ENCODE peak calls at places on chromosome 22, in six cellular contexts. K is posterior cingulate gyrus; T is fibroblast of lung; L is GM13977; V is naive thymus-derived CD8-positive, alpha-beta T cell; Q is sciatic nerve. J is an unnamed sample.

GRCh38 chr22:19035474-19036228 is 86.6 kb downstream of the DGCR2 start:
- DNase-seq in K (no peak), T (no peak), L (no peak), V (no peak), Q (peak), J (peak)

GRCh38 chr22:22047266-22047665 is 64.7 kb upstream of the TOP3B start:
- DNase-seq in K (no peak), T (no peak), L (no peak), V (no peak), Q (no peak), J (no peak)

GRCh38 chr22:38655532-38656255 is 498 bp downstream of the FAM227A start:
- DNase-seq in K (no peak), T (peak), L (no peak), V (no peak), Q (no peak), J (no peak)

GRCh38 chr22:32917577-32918375 is 116.3 kb downstream of the TIMP3 start:
- DNase-seq in K (peak), T (no peak), L (no peak), V (no peak), Q (no peak), J (no peak)

GRCh38 chr22:32796865-32797573 is 4.5 kb upstream of the TIMP3 start:
- DNase-seq in K (peak), T (peak), L (peak), V (peak), Q (peak), J (peak)

GRCh38 chr22:45638834-45639746 is 32.5 kb upstream of the ATXN10 start:
- DNase-seq in K (no peak), T (peak), L (no peak), V (no peak), Q (peak), J (peak)

GRCh38 chr22:19085233-19086043 is 36.8 kb downstream of the DGCR2 start:
- DNase-seq in K (no peak), T (peak), L (peak), V (no peak), Q (no peak), J (no peak)

GRCh38 chr22:19996694-19997384 is 19.8 kb downstream of the ARVCF start:
- DNase-seq in K (no peak), T (no peak), L (no peak), V (no peak), Q (no peak), J (peak)

GRCh38 chr22:28283025-28283654 is 364.1 kb upstream of the PITPNB start:
- DNase-seq in K (no peak), T (peak), L (no peak), V (no peak), Q (no peak), J (no peak)

GRCh38 chr22:33851985-33852384 is 68.3 kb downstream of the LARGE1 start:
- DNase-seq in K (no peak), T (no peak), L (no peak), V (no peak), Q (no peak), J (no peak)

GRCh38 chr22:37052386-37053309 is 1.1 kb downstream of the KCTD17 start:
- DNase-seq in K (peak), T (no peak), L (no peak), V (no peak), Q (no peak), J (no peak)

GRCh38 chr22:24894998-24895397 is 51.5 kb downstream of the LHFPL7 start:
- DNase-seq in K (no peak), T (peak), L (no peak), V (no peak), Q (peak), J (peak)

GRCh38 chr22:41994506-41994905 is 4.1 kb upstream of the WBP2NL start:
- DNase-seq in K (no peak), T (no peak), L (no peak), V (no peak), Q (no peak), J (peak)

GRCh38 chr22:48579915-48580279 is 1247.8 kb downstream of the BRD1 start:
- DNase-seq in K (peak), T (no peak), L (no peak), V (no peak), Q (no peak), J (no peak)

GRCh38 chr22:36506637-36507517 is at the start of gene FOXRED2:
- DNase-seq in K (peak), T (peak), L (peak), V (peak), Q (peak), J (peak)

GRCh38 chr22:48091060-48091650 is 1328.7 kb downstream of the TBC1D22A start:
- DNase-seq in K (no peak), T (no peak), L (no peak), V (no peak), Q (no peak), J (peak)

GRCh38 chr22:38867496-38868285 is 4.3 kb downstream of the CBX6 start:
- DNase-seq in K (no peak), T (no peak), L (no peak), V (no peak), Q (peak), J (peak)

GRCh38 chr22:25281675-25282345 is 62.4 kb downstream of the CRYBB2 start:
- DNase-seq in K (no peak), T (no peak), L (no peak), V (no peak), Q (no peak), J (no peak)

GRCh38 chr22:36027579-36027959 is 1.1 kb downstream of the RBFOX2 start:
- DNase-seq in K (no peak), T (no peak), L (peak), V (no peak), Q (no peak), J (no peak)

GRCh38 chr22:24926849-24927579 is 19.5 kb downstream of the LHFPL7 start:
- DNase-seq in K (no peak), T (peak), L (no peak), V (no peak), Q (no peak), J (no peak)

GRCh38 chr22:34847072-34847471 is 218.9 kb upstream of the ISX start:
- DNase-seq in K (no peak), T (peak), L (no peak), V (no peak), Q (no peak), J (no peak)

GRCh38 chr22:45680932-45681700 is 9.5 kb downstream of the ATXN10 start:
- DNase-seq in K (no peak), T (peak), L (no peak), V (no peak), Q (no peak), J (no peak)